ENCODE peak calls at places on chromosome 20, in eight cellular contexts. One of them, this sample, is unnamed.

GRCh38 chr20:47126709-47127108 is 229.8 kb downstream of the ZMYND8 start:
- DNase-seq in cardiac muscle cell: no peak
- DNase-seq in mucosa of descending colon: no peak
- DNase-seq in thyroid gland: no peak
- DNase-seq in AG04450: no peak
- DNase-seq in astrocyte of the spinal cord: peak
- DNase-seq in BJ: no peak
- DNase-seq in fibroblast of lung: peak
- DNase-seq in this sample: peak

GRCh38 chr20:49386848-49387605 is 95.4 kb downstream of the KCNB1 start:
- DNase-seq in thyroid gland: no peak
- DNase-seq in fibroblast of lung: no peak
- DNase-seq in cardiac muscle cell: no peak
- DNase-seq in AG04450: no peak
- DNase-seq in mucosa of descending colon: no peak
- DNase-seq in BJ: no peak
- DNase-seq in astrocyte of the spinal cord: no peak
- DNase-seq in this sample: no peak

GRCh38 chr20:52975024-52975732 is 3.0 kb downstream of the TSHZ2 start:
- DNase-seq in astrocyte of the spinal cord: no peak
- DNase-seq in thyroid gland: no peak
- DNase-seq in BJ: no peak
- DNase-seq in AG04450: no peak
- DNase-seq in mucosa of descending colon: no peak
- DNase-seq in cardiac muscle cell: peak
- DNase-seq in fibroblast of lung: no peak
- DNase-seq in this sample: no peak

GRCh38 chr20:46651091-46651962 is at the start of gene SLC13A3:
- DNase-seq in astrocyte of the spinal cord: no peak
- DNase-seq in mucosa of descending colon: no peak
- DNase-seq in AG04450: no peak
- DNase-seq in fibroblast of lung: no peak
- DNase-seq in BJ: no peak
- DNase-seq in cardiac muscle cell: peak
- DNase-seq in thyroid gland: peak
- DNase-seq in this sample: peak

GRCh38 chr20:38926934-38927616 is 858 bp downstream of the FAM83D start:
- DNase-seq in astrocyte of the spinal cord: peak
- DNase-seq in AG04450: no peak
- DNase-seq in thyroid gland: no peak
- DNase-seq in BJ: no peak
- DNase-seq in fibroblast of lung: peak
- DNase-seq in mucosa of descending colon: no peak
- DNase-seq in cardiac muscle cell: no peak
- DNase-seq in this sample: peak

GRCh38 chr20:56995635-56996075 is 270.8 kb downstream of the BMP7 start:
- DNase-seq in thyroid gland: peak
- DNase-seq in fibroblast of lung: no peak
- DNase-seq in cardiac muscle cell: peak
- DNase-seq in astrocyte of the spinal cord: no peak
- DNase-seq in mucosa of descending colon: peak
- DNase-seq in AG04450: no peak
- DNase-seq in BJ: no peak
- DNase-seq in this sample: peak

GRCh38 chr20:17202668-17203067 is 24.2 kb upstream of the PCSK2 start:
- DNase-seq in thyroid gland: peak
- DNase-seq in cardiac muscle cell: peak
- DNase-seq in mucosa of descending colon: no peak
- DNase-seq in astrocyte of the spinal cord: no peak
- DNase-seq in fibroblast of lung: no peak
- DNase-seq in AG04450: no peak
- DNase-seq in BJ: no peak
- DNase-seq in this sample: no peak

GRCh38 chr20:8375898-8376297 is 243.8 kb downstream of the PLCB1 start:
- DNase-seq in fibroblast of lung: no peak
- DNase-seq in cardiac muscle cell: no peak
- DNase-seq in AG04450: no peak
- DNase-seq in astrocyte of the spinal cord: peak
- DNase-seq in BJ: no peak
- DNase-seq in thyroid gland: peak
- DNase-seq in mucosa of descending colon: no peak
- DNase-seq in this sample: no peak

GRCh38 chr20:2149507-2149906 is 47.9 kb downstream of the STK35 start:
- DNase-seq in AG04450: no peak
- DNase-seq in astrocyte of the spinal cord: no peak
- DNase-seq in BJ: no peak
- DNase-seq in mucosa of descending colon: no peak
- DNase-seq in thyroid gland: no peak
- DNase-seq in cardiac muscle cell: no peak
- DNase-seq in fibroblast of lung: peak
- DNase-seq in this sample: peak

GRCh38 chr20:23225407-23226060 is 125.1 kb upstream of the NXT1 start:
- DNase-seq in BJ: no peak
- DNase-seq in thyroid gland: peak
- DNase-seq in AG04450: peak
- DNase-seq in fibroblast of lung: peak
- DNase-seq in mucosa of descending colon: peak
- DNase-seq in astrocyte of the spinal cord: peak
- DNase-seq in cardiac muscle cell: no peak
- DNase-seq in this sample: peak

GRCh38 chr20:24960302-24960801 is 11.3 kb downstream of the CST7 start:
- DNase-seq in AG04450: no peak
- DNase-seq in BJ: no peak
- DNase-seq in astrocyte of the spinal cord: no peak
- DNase-seq in fibroblast of lung: no peak
- DNase-seq in cardiac muscle cell: no peak
- DNase-seq in thyroid gland: no peak
- DNase-seq in mucosa of descending colon: no peak
- DNase-seq in this sample: no peak
- TF ChIP-seq CTCF in AG04450: no peak
- TF ChIP-seq CTCF in BJ: no peak
- TF ChIP-seq CTCF in astrocyte of the spinal cord: no peak
- TF ChIP-seq CTCF in fibroblast of lung: no peak
- TF ChIP-seq CTCF in cardiac muscle cell: no peak
- TF ChIP-seq CTCF in thyroid gland: no peak
- TF ChIP-seq CTCF in mucosa of descending colon: no peak
- TF ChIP-seq CTCF in this sample: no peak

DNA sequence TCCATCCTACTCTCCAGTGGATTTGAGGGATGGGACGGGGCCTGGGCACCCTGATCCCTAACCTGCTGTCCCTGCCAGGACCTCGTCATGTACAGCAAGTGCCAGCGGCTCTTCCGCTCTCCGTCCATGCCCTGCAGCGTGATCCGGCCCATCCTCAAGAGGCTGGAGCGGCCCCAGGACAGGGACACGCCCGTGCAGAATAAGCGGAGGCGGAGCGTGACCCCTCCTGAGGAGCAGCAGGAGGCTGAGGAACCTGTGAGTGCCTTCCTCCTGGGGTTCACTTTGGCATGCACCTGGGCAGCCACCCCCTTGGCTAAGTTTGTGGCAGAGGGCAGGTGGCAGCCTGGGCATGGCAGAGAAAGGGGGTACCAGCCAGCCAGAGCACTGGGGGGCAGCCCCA is 5.7 kb downstream of the CDC25B start:
- DNase-seq in mucosa of descending colon: no peak
- DNase-seq in astrocyte of the spinal cord: no peak
- DNase-seq in thyroid gland: no peak
- DNase-seq in BJ: no peak
- DNase-seq in cardiac muscle cell: no peak
- DNase-seq in AG04450: no peak
- DNase-seq in fibroblast of lung: no peak
- DNase-seq in this sample: no peak
- H3K4me3 ChIP-seq in mucosa of descending colon: no peak
- H3K4me3 ChIP-seq in astrocyte of the spinal cord: no peak
- H3K4me3 ChIP-seq in thyroid gland: no peak
- H3K4me3 ChIP-seq in BJ: no peak
- H3K4me3 ChIP-seq in cardiac muscle cell: no peak
- H3K4me3 ChIP-seq in AG04450: no peak
- H3K4me3 ChIP-seq in fibroblast of lung: no peak
- H3K4me3 ChIP-seq in this sample: no peak

GRCh38 chr20:15265910-15266309 is 928.5 kb upstream of the FLRT3 start:
- DNase-seq in thyroid gland: no peak
- DNase-seq in fibroblast of lung: no peak
- DNase-seq in mucosa of descending colon: no peak
- DNase-seq in cardiac muscle cell: no peak
- DNase-seq in astrocyte of the spinal cord: no peak
- DNase-seq in AG04450: no peak
- DNase-seq in BJ: no peak
- DNase-seq in this sample: no peak
- TF ChIP-seq CTCF in thyroid gland: no peak
- TF ChIP-seq CTCF in fibroblast of lung: no peak
- TF ChIP-seq CTCF in mucosa of descending colon: no peak
- TF ChIP-seq CTCF in cardiac muscle cell: no peak
- TF ChIP-seq CTCF in astrocyte of the spinal cord: no peak
- TF ChIP-seq CTCF in AG04450: no peak
- TF ChIP-seq CTCF in BJ: no peak
- TF ChIP-seq CTCF in this sample: no peak

GRCh38 chr20:37384683-37385174 is 38.8 kb downstream of the SRC start:
- DNase-seq in astrocyte of the spinal cord: peak
- DNase-seq in mucosa of descending colon: peak
- DNase-seq in cardiac muscle cell: peak
- DNase-seq in BJ: no peak
- DNase-seq in AG04450: no peak
- DNase-seq in thyroid gland: peak
- DNase-seq in fibroblast of lung: peak
- DNase-seq in this sample: peak
- H3K4me3 ChIP-seq in astrocyte of the spinal cord: peak
- H3K4me3 ChIP-seq in mucosa of descending colon: no peak
- H3K4me3 ChIP-seq in cardiac muscle cell: no peak
- H3K4me3 ChIP-seq in BJ: no peak
- H3K4me3 ChIP-seq in AG04450: peak
- H3K4me3 ChIP-seq in thyroid gland: peak
- H3K4me3 ChIP-seq in fibroblast of lung: peak
- H3K4me3 ChIP-seq in this sample: no peak